ENCODE peak calls at places on chromosomes 7 and 10, in four cellular contexts. G, Y, L and M are unnamed samples.

GRCh38 chr7:77800158-77800557 is 1.6 kb downstream of the PHTF2 start:
- DNase-seq in G (no peak), Y (no peak), L (no peak), M (no peak)

GRCh38 chr10:122052702-122053101 is 63.7 kb downstream of the TACC2 start:
- DNase-seq in G (no peak), Y (no peak), L (no peak), M (no peak)

GRCh38 chr7:129438281-129438838 is 4.1 kb downstream of the STRIP2 start:
- DNase-seq in G (no peak), Y (no peak), L (no peak), M (no peak)

GRCh38 chr7:150946826-150947750 is 31.0 kb downstream of the KCNH2 start:
- DNase-seq in G (no peak), Y (no peak), L (no peak), M (peak; percentile 30)

GRCh38 chr7:7498881-7499280 is 36.8 kb downstream of the COL28A1 start:
- DNase-seq in G (no peak), Y (no peak), L (no peak), M (no peak)

GRCh38 chr7:726854-727103 is 280 bp downstream of the DNAAF5 start:
- DNase-seq in G (no peak), Y (no peak), L (no peak), M (no peak)

GRCh38 chr7:7228967-7229366 is 46.6 kb downstream of the C1GALT1 start:
- DNase-seq in G (no peak), Y (peak; percentile 63), L (no peak), M (no peak)

GRCh38 chr7:112419543-112420130 is 30.6 kb upstream of the IFRD1 start:
- DNase-seq in G (no peak), Y (no peak), L (no peak), M (no peak)

GRCh38 chr7:102286237-102287081 is at the start of gene SH2B2:
- DNase-seq in G (peak; percentile 61), Y (peak; percentile 46), L (peak; percentile 87), M (peak; percentile 66)

GRCh38 chr7:100687740-100688592 is 6.1 kb downstream of the GIGYF1 start:
- DNase-seq in G (no peak), Y (no peak), L (no peak), M (no peak)

GRCh38 chr10:97203220-97203619 is 17.5 kb upstream of the SLIT1 start:
- DNase-seq in G (no peak), Y (no peak), L (no peak), M (no peak)

GRCh38 chr10:60951272-60951724 is 7.3 kb upstream of the RHOBTB1 start:
- DNase-seq in G (no peak), Y (no peak), L (no peak), M (no peak)

GRCh38 chr10:110706690-110707098 is 62.6 kb downstream of the RBM20 start:
- DNase-seq in G (no peak), Y (no peak), L (peak; percentile 57), M (no peak)